ENCODE peak calls at places on chromosomes 2 and 18, in seven cellular contexts. J is NT2/D1, X is HAP-1, Q is PC-3, S is sigmoid colon, F is breast epithelium, H is endodermal cell. G is an unnamed sample.

GRCh38 chr2:165273176-165273575 is 34.0 kb downstream of the SCN2A start:
- DNase-seq in J (no peak), X (no peak), Q (no peak), S (no peak), F (no peak), H (no peak), G (no peak)

GRCh38 chr2:197152451-197153228 is 157.9 kb downstream of the ANKRD44 start:
- DNase-seq in J (no peak), X (no peak), Q (peak; percentile 13), S (no peak), F (no peak), H (peak; percentile 54), G (no peak)

GRCh38 chr2:176613358-176614032 is 344.3 kb downstream of the MTX2 start:
- DNase-seq in J (no peak), X (no peak), Q (peak; percentile 69), S (no peak), F (no peak), H (no peak), G (no peak)

GRCh38 chr2:213119061-213119809 is 32.2 kb downstream of the IKZF2 start:
- DNase-seq in J (no peak), X (no peak), Q (peak; percentile 76), S (no peak), F (no peak), H (no peak), G (no peak)

GRCh38 chr2:142834003-142834402 is 43.5 kb upstream of the KYNU start:
- DNase-seq in J (no peak), X (no peak), Q (peak; percentile 76), S (no peak), F (no peak), H (no peak), G (no peak)

GRCh38 chr2:144518744-144519596 is 949 bp downstream of the ZEB2 start:
- DNase-seq in J (no peak), X (no peak), Q (no peak), S (no peak), F (no peak), H (no peak), G (no peak)

GRCh38 chr18:39596891-39597290 is 2031.3 kb upstream of the CELF4 start:
- DNase-seq in J (no peak), X (no peak), Q (no peak), S (no peak), F (no peak), H (no peak), G (no peak)

GRCh38 chr18:267380-267687 is 513 bp downstream of the THOC1 start:
- DNase-seq in J (peak; percentile 2), X (peak; percentile 16), Q (no peak), S (no peak), F (no peak), H (no peak), G (no peak)

GRCh38 chr18:54828986-54829385 is 709 bp downstream of the RAB27B start:
- DNase-seq in J (no peak), X (no peak), Q (no peak), S (no peak), F (no peak), H (no peak), G (no peak)

GRCh38 chr2:85704800-85705679 is 10.9 kb downstream of the GNLY start:
- DNase-seq in J (no peak), X (no peak), Q (no peak), S (no peak), F (no peak), H (no peak), G (no peak)

GRCh38 chr2:197073701-197074433 is 147.4 kb upstream of the PGAP1 start:
- DNase-seq in J (no peak), X (no peak), Q (no peak), S (peak; percentile 71), F (no peak), H (no peak), G (no peak)

GRCh38 chr2:16400127-16400623 is 265.5 kb downstream of the CYRIA start:
- DNase-seq in J (no peak), X (no peak), Q (no peak), S (no peak), F (no peak), H (no peak), G (no peak)

GRCh38 chr18:13524054-13524453 is 202.3 kb downstream of the FAM210A start:
- DNase-seq in J (no peak), X (no peak), Q (no peak), S (peak; percentile 46), F (no peak), H (peak; percentile 7), G (no peak)

GRCh38 chr2:974054-974453 is 23.4 kb downstream of the SNTG2 start:
- DNase-seq in J (no peak), X (no peak), Q (no peak), S (no peak), F (no peak), H (no peak), G (no peak)

GRCh38 chr2:8525582-8526402 is 156.1 kb upstream of the ID2 start:
- DNase-seq in J (no peak), X (no peak), Q (peak; percentile 71), S (peak; percentile 88), F (peak; percentile 92), H (peak; percentile 79), G (peak; percentile 75)

GRCh38 chr18:78757014-78757413 is 222.6 kb upstream of the SALL3 start:
- DNase-seq in J (no peak), X (no peak), Q (no peak), S (no peak), F (peak; percentile 22), H (no peak), G (no peak)

GRCh38 chr18:55833543-55833942 is 245.6 kb upstream of the TCF4 start:
- DNase-seq in J (no peak), X (no peak), Q (peak; percentile 98), S (no peak), F (no peak), H (no peak), G (no peak)

GRCh38 chr2:164661349-164661748 is 40.1 kb upstream of the GRB14 start:
- DNase-seq in J (no peak), X (no peak), Q (peak; percentile 22), S (no peak), F (no peak), H (no peak), G (no peak)

GRCh38 chr2:191366199-191366598 is 121.0 kb downstream of the MYO1B start:
- DNase-seq in J (no peak), X (no peak), Q (peak; percentile 15), S (no peak), F (no peak), H (no peak), G (no peak)

GRCh38 chr2:56589194-56589593 is 405.4 kb downstream of the CCDC85A start:
- DNase-seq in J (no peak), X (no peak), Q (peak; percentile 22), S (no peak), F (no peak), H (no peak), G (no peak)

GRCh38 chr2:11573418-11574175 is 39.8 kb downstream of the GREB1 start:
- DNase-seq in J (no peak), X (no peak), Q (peak; percentile 14), S (peak; percentile 62), F (no peak), H (peak; percentile 62), G (peak; percentile 79)

GRCh38 chr18:49406863-49407262 is 53.6 kb downstream of the DYM start:
- DNase-seq in J (no peak), X (no peak), Q (no peak), S (no peak), F (no peak), H (no peak), G (no peak)

GRCh38 chr2:26608557-26608956 is 32.6 kb downstream of the CIB4 start:
- DNase-seq in J (no peak), X (no peak), Q (no peak), S (no peak), F (no peak), H (no peak), G (no peak)

GRCh38 chr2:86807462-86808275 is 17.0 kb upstream of the CD8A start:
- DNase-seq in J (no peak), X (peak; percentile 35), Q (peak; percentile 79), S (no peak), F (no peak), H (peak; percentile 86), G (peak; percentile 87)

GRCh38 chr2:209391776-209392401 is 32.0 kb upstream of the MAP2 start:
- DNase-seq in J (no peak), X (no peak), Q (peak; percentile 92), S (no peak), F (no peak), H (no peak), G (no peak)

DNA sequence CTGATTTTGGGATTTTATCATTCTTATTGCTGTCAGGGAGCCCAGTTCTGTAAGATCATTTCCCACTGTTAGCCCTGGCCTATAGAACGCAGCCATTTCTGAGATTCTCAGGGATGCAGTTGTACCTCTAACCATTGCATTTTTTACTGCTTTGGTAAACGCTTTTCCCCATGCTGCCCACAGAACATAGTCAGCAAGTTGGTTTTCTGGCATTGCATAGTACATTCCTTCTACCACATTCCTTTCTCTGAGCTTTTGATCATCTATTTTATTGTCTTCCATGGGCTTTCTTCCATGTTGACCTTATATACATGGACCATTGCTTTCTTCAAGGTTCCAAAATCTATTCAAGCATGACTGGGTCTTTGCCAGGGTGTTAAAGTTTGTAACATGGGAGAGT is 86.8 kb upstream of the ST6GAL2 start:
- DNase-seq in J (no peak), X (no peak), Q (no peak), S (no peak), F (no peak), H (no peak), G (no peak)
- H3K4me3 ChIP-seq in J (no peak overlapping the region), X (no peak overlapping the region), Q (no peak overlapping the region), S (no peak overlapping the region), F (no peak overlapping the region), H (no peak overlapping the region), G (no peak overlapping the region)

GRCh38 chr2:172089633-172090032 is 4.3 kb downstream of the DLX1 start:
- DNase-seq in J (no peak), X (no peak), Q (no peak), S (no peak), F (no peak), H (no peak), G (no peak)
- H3K27me3 ChIP-seq in J (peaks cover 100% of the 10 kb centered on the region), X (no peaks in the 10 kb centered on the region), Q (no peaks in the 10 kb centered on the region), S (peaks cover 93% of the 10 kb centered on the region), F (peaks cover 27% of the 10 kb centered on the region), H (peaks cover 100% of the 10 kb centered on the region), G (peaks cover 99% of the 10 kb centered on the region)

GRCh38 chr2:74474899-74475298 is 2.4 kb upstream of the MRPL53 start:
- DNase-seq in J (no peak), X (no peak), Q (no peak), S (no peak), F (no peak), H (peak; percentile 83), G (peak; percentile 68)

GRCh38 chr2:74474481-74474880 is 2.0 kb upstream of the MRPL53 start:
- DNase-seq in J (no peak), X (no peak), Q (no peak), S (no peak), F (no peak), H (no peak), G (no peak)

GRCh38 chr2:74471332-74472065 is 981 bp downstream of the MRPL53 start:
- DNase-seq in J (no peak), X (no peak), Q (no peak), S (no peak), F (no peak), H (no peak), G (no peak)

GRCh38 chr2:74472945-74473258 is 422 bp upstream of the MRPL53 start:
- DNase-seq in J (no peak), X (no peak), Q (no peak), S (no peak), F (no peak), H (no peak), G (no peak)

GRCh38 chr2:74472086-74472944 is at the start of gene MRPL53:
- DNase-seq in J (peak; percentile 92), X (peak; percentile 89), Q (peak; percentile 94), S (peak; percentile 96), F (peak; percentile 95), H (peak; percentile 98), G (peak; percentile 90)
- H3K4me3 ChIP-seq in J (peak within 1 kb of the TSS; percentile 92), X (peak within 1 kb of the TSS; percentile 61), Q (peak within 1 kb of the TSS; percentile 79), S (peak within 1 kb of the TSS; percentile 68), F (peak within 1 kb of the TSS; percentile 96), H (peak within 1 kb of the TSS; percentile 96), G (peak within 1 kb of the TSS; percentile 87)

GRCh38 chr2:118473241-118473640 is 374.2 kb downstream of the EN1 start:
- DNase-seq in J (no peak), X (no peak), Q (no peak), S (no peak), F (no peak), H (peak; percentile 30), G (no peak)
- H3K27me3 ChIP-seq in J (no peaks in the 10 kb centered on the region), X (no peaks in the 10 kb centered on the region), Q (peaks cover 5% of the 10 kb centered on the region), S (no peaks in the 10 kb centered on the region), F (no peaks in the 10 kb centered on the region), H (peaks cover 60% of the 10 kb centered on the region), G (no peaks in the 10 kb centered on the region)

G was measured in H7.